ENCODE peak calls at places on chromosome 7, in nine cellular contexts. One of them, this sample, is unnamed.

GRCh38 chr7:14073988-14074387 is 84.5 kb upstream of the ETV1 start:
- DNase-seq in cardiac fibroblast: no peak
- DNase-seq in astrocyte of the spinal cord: no peak
- DNase-seq in A549: no peak
- DNase-seq in mesothelial cell of epicardium: no peak
- DNase-seq in body of pancreas: no peak
- DNase-seq in lower lobe of right lung: no peak
- DNase-seq in Calu3: no peak
- DNase-seq in uterus: no peak
- DNase-seq in this sample: no peak

GRCh38 chr7:4189151-4189570 is 492.9 kb upstream of the FOXK1 start:
- DNase-seq in cardiac fibroblast: peak
- DNase-seq in body of pancreas: peak
- DNase-seq in mesothelial cell of epicardium: no peak
- DNase-seq in Calu3: peak
- DNase-seq in A549: no peak
- DNase-seq in lower lobe of right lung: peak
- DNase-seq in uterus: peak
- DNase-seq in astrocyte of the spinal cord: peak
- DNase-seq in this sample: no peak

GRCh38 chr7:79781716-79782115 is 328.2 kb upstream of the MAGI2 start:
- DNase-seq in lower lobe of right lung: no peak
- DNase-seq in cardiac fibroblast: peak
- DNase-seq in body of pancreas: no peak
- DNase-seq in mesothelial cell of epicardium: no peak
- DNase-seq in astrocyte of the spinal cord: no peak
- DNase-seq in A549: no peak
- DNase-seq in uterus: no peak
- DNase-seq in Calu3: no peak
- DNase-seq in this sample: no peak

GRCh38 chr7:117706191-117706590 is 167.1 kb downstream of the CTTNBP2 start:
- DNase-seq in cardiac fibroblast: no peak
- DNase-seq in uterus: no peak
- DNase-seq in lower lobe of right lung: no peak
- DNase-seq in astrocyte of the spinal cord: no peak
- DNase-seq in mesothelial cell of epicardium: no peak
- DNase-seq in A549: no peak
- DNase-seq in body of pancreas: no peak
- DNase-seq in Calu3: no peak
- DNase-seq in this sample: no peak

GRCh38 chr7:76220185-76221057 is 18.7 kb downstream of the SRRM3 start:
- DNase-seq in body of pancreas: peak
- DNase-seq in lower lobe of right lung: no peak
- DNase-seq in astrocyte of the spinal cord: peak
- DNase-seq in cardiac fibroblast: peak
- DNase-seq in Calu3: peak
- DNase-seq in uterus: no peak
- DNase-seq in A549: no peak
- DNase-seq in mesothelial cell of epicardium: peak
- DNase-seq in this sample: no peak

GRCh38 chr7:30468041-30468440 is 10.5 kb downstream of the NOD1 start:
- DNase-seq in mesothelial cell of epicardium: no peak
- DNase-seq in body of pancreas: no peak
- DNase-seq in uterus: no peak
- DNase-seq in lower lobe of right lung: no peak
- DNase-seq in A549: no peak
- DNase-seq in astrocyte of the spinal cord: no peak
- DNase-seq in Calu3: no peak
- DNase-seq in cardiac fibroblast: no peak
- DNase-seq in this sample: peak

GRCh38 chr7:44595934-44596635 is 10.3 kb upstream of the OGDH start:
- DNase-seq in Calu3: no peak
- DNase-seq in mesothelial cell of epicardium: no peak
- DNase-seq in lower lobe of right lung: no peak
- DNase-seq in uterus: no peak
- DNase-seq in body of pancreas: no peak
- DNase-seq in cardiac fibroblast: peak
- DNase-seq in astrocyte of the spinal cord: no peak
- DNase-seq in A549: no peak
- DNase-seq in this sample: no peak

GRCh38 chr7:131683536-131684125 is 127.2 kb upstream of the PODXL start:
- DNase-seq in Calu3: no peak
- DNase-seq in body of pancreas: no peak
- DNase-seq in mesothelial cell of epicardium: no peak
- DNase-seq in cardiac fibroblast: no peak
- DNase-seq in lower lobe of right lung: no peak
- DNase-seq in astrocyte of the spinal cord: no peak
- DNase-seq in A549: no peak
- DNase-seq in uterus: no peak
- DNase-seq in this sample: no peak

GRCh38 chr7:127348247-127348631 is 44.3 kb downstream of the ZNF800 start:
- DNase-seq in Calu3: no peak
- DNase-seq in body of pancreas: no peak
- DNase-seq in lower lobe of right lung: no peak
- DNase-seq in mesothelial cell of epicardium: no peak
- DNase-seq in A549: no peak
- DNase-seq in astrocyte of the spinal cord: peak
- DNase-seq in cardiac fibroblast: no peak
- DNase-seq in uterus: no peak
- DNase-seq in this sample: no peak

GRCh38 chr7:127350586-127350985 is 41.9 kb downstream of the ZNF800 start:
- DNase-seq in uterus: no peak
- DNase-seq in astrocyte of the spinal cord: no peak
- DNase-seq in lower lobe of right lung: no peak
- DNase-seq in mesothelial cell of epicardium: no peak
- DNase-seq in A549: no peak
- DNase-seq in Calu3: no peak
- DNase-seq in body of pancreas: no peak
- DNase-seq in cardiac fibroblast: no peak
- DNase-seq in this sample: no peak

GRCh38 chr7:127346575-127347256 is 45.8 kb downstream of the ZNF800 start:
- DNase-seq in Calu3: no peak
- DNase-seq in uterus: no peak
- DNase-seq in A549: no peak
- DNase-seq in cardiac fibroblast: no peak
- DNase-seq in mesothelial cell of epicardium: no peak
- DNase-seq in astrocyte of the spinal cord: no peak
- DNase-seq in lower lobe of right lung: no peak
- DNase-seq in body of pancreas: no peak
- DNase-seq in this sample: no peak

GRCh38 chr7:127349881-127350280 is 42.6 kb downstream of the ZNF800 start:
- DNase-seq in lower lobe of right lung: no peak
- DNase-seq in body of pancreas: no peak
- DNase-seq in mesothelial cell of epicardium: no peak
- DNase-seq in uterus: no peak
- DNase-seq in cardiac fibroblast: no peak
- DNase-seq in Calu3: no peak
- DNase-seq in A549: no peak
- DNase-seq in astrocyte of the spinal cord: no peak
- DNase-seq in this sample: no peak

DNA sequence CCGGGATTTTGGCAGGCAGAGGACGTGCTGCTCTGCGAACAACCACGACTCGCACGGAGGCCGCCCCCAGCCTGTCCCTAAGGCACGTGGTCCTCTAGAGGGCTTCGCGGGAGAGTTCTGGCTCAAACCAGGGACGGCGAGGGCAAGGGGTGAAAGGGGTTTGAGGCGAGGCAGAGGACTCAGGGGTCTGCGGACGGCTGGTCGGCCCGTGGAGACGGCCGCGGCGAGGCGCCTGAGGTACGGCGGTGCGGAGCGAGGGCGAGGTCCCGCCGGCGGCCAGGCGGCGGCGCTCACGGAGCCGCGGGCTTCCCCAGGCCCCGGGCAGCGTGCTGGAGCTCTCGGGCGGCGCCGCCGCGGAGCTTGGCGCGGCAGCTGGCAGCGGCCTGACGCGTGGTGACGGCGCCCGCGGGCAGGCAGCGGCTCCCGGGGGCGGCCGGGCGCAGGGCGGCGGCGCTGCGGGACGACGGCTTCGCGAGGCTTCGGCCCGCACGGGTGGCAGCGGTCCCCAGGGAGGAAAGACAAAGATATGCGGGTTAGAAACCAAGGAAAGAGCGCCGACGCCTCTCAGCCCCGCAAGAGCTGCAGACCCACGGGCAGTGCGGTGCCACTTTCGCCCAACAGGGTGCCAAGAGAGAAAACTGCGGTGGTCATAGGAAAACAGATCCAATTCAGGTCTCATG is 44.8 kb downstream of the ZNF800 start:
- DNase-seq in uterus: peak
- DNase-seq in astrocyte of the spinal cord: peak
- DNase-seq in cardiac fibroblast: peak
- DNase-seq in mesothelial cell of epicardium: peak
- DNase-seq in Calu3: peak
- DNase-seq in lower lobe of right lung: peak
- DNase-seq in body of pancreas: peak
- DNase-seq in A549: peak
- DNase-seq in this sample: no peak
- TF ChIP-seq CTCF in uterus: peak
- TF ChIP-seq CTCF in astrocyte of the spinal cord: peak
- TF ChIP-seq CTCF in cardiac fibroblast: no peak
- TF ChIP-seq CTCF in mesothelial cell of epicardium: peak
- TF ChIP-seq CTCF in Calu3: peak
- TF ChIP-seq CTCF in lower lobe of right lung: peak
- TF ChIP-seq CTCF in body of pancreas: peak
- TF ChIP-seq CTCF in A549: peak
- TF ChIP-seq CTCF in this sample: no peak

GRCh38 chr7:150428671-150429451 is 21.6 kb upstream of the GIMAP8 start:
- DNase-seq in astrocyte of the spinal cord: peak
- DNase-seq in mesothelial cell of epicardium: no peak
- DNase-seq in lower lobe of right lung: no peak
- DNase-seq in uterus: peak
- DNase-seq in cardiac fibroblast: peak
- DNase-seq in body of pancreas: peak
- DNase-seq in A549: peak
- DNase-seq in Calu3: peak
- DNase-seq in this sample: no peak
- TF ChIP-seq CTCF in astrocyte of the spinal cord: peak
- TF ChIP-seq CTCF in mesothelial cell of epicardium: no peak
- TF ChIP-seq CTCF in lower lobe of right lung: no peak
- TF ChIP-seq CTCF in uterus: no peak
- TF ChIP-seq CTCF in cardiac fibroblast: no peak
- TF ChIP-seq CTCF in body of pancreas: no peak
- TF ChIP-seq CTCF in A549: no peak
- TF ChIP-seq CTCF in Calu3: no peak
- TF ChIP-seq CTCF in this sample: no peak

GRCh38 chr7:12321248-12321647 is 82.4 kb downstream of the VWDE start:
- DNase-seq in uterus: no peak
- DNase-seq in body of pancreas: no peak
- DNase-seq in A549: no peak
- DNase-seq in astrocyte of the spinal cord: no peak
- DNase-seq in Calu3: no peak
- DNase-seq in mesothelial cell of epicardium: no peak
- DNase-seq in lower lobe of right lung: no peak
- DNase-seq in cardiac fibroblast: peak
- DNase-seq in this sample: no peak

GRCh38 chr7:12322903-12323300 is 80.8 kb downstream of the VWDE start:
- DNase-seq in Calu3: no peak
- DNase-seq in body of pancreas: no peak
- DNase-seq in A549: no peak
- DNase-seq in astrocyte of the spinal cord: no peak
- DNase-seq in cardiac fibroblast: no peak
- DNase-seq in mesothelial cell of epicardium: no peak
- DNase-seq in uterus: no peak
- DNase-seq in lower lobe of right lung: no peak
- DNase-seq in this sample: no peak

GRCh38 chr7:12323415-12323814 is 80.2 kb downstream of the VWDE start:
- DNase-seq in astrocyte of the spinal cord: no peak
- DNase-seq in body of pancreas: no peak
- DNase-seq in uterus: no peak
- DNase-seq in lower lobe of right lung: no peak
- DNase-seq in Calu3: no peak
- DNase-seq in mesothelial cell of epicardium: no peak
- DNase-seq in A549: no peak
- DNase-seq in cardiac fibroblast: no peak
- DNase-seq in this sample: no peak

GRCh38 chr7:12320241-12320640 is 83.4 kb downstream of the VWDE start:
- DNase-seq in body of pancreas: no peak
- DNase-seq in Calu3: no peak
- DNase-seq in lower lobe of right lung: no peak
- DNase-seq in cardiac fibroblast: no peak
- DNase-seq in A549: no peak
- DNase-seq in uterus: no peak
- DNase-seq in astrocyte of the spinal cord: no peak
- DNase-seq in mesothelial cell of epicardium: no peak
- DNase-seq in this sample: no peak

GRCh38 chr7:12322287-12322902 is 81.3 kb downstream of the VWDE start:
- DNase-seq in mesothelial cell of epicardium: no peak
- DNase-seq in Calu3: peak
- DNase-seq in body of pancreas: no peak
- DNase-seq in lower lobe of right lung: no peak
- DNase-seq in A549: no peak
- DNase-seq in cardiac fibroblast: peak
- DNase-seq in astrocyte of the spinal cord: peak
- DNase-seq in uterus: no peak
- DNase-seq in this sample: peak
- TF ChIP-seq CTCF in mesothelial cell of epicardium: peak
- TF ChIP-seq CTCF in Calu3: peak
- TF ChIP-seq CTCF in body of pancreas: peak
- TF ChIP-seq CTCF in lower lobe of right lung: peak
- TF ChIP-seq CTCF in A549: peak
- TF ChIP-seq CTCF in cardiac fibroblast: peak
- TF ChIP-seq CTCF in astrocyte of the spinal cord: peak
- TF ChIP-seq CTCF in uterus: peak
- TF ChIP-seq CTCF in this sample: peak

GRCh38 chr7:1124164-1124563 is 35.8 kb downstream of the ZFAND2A start:
- DNase-seq in body of pancreas: no peak
- DNase-seq in cardiac fibroblast: no peak
- DNase-seq in uterus: no peak
- DNase-seq in mesothelial cell of epicardium: no peak
- DNase-seq in astrocyte of the spinal cord: peak
- DNase-seq in A549: no peak
- DNase-seq in Calu3: no peak
- DNase-seq in lower lobe of right lung: peak
- DNase-seq in this sample: no peak

GRCh38 chr7:1125603-1125969 is 34.4 kb downstream of the ZFAND2A start:
- DNase-seq in cardiac fibroblast: no peak
- DNase-seq in A549: no peak
- DNase-seq in body of pancreas: no peak
- DNase-seq in Calu3: no peak
- DNase-seq in astrocyte of the spinal cord: no peak
- DNase-seq in lower lobe of right lung: peak
- DNase-seq in uterus: no peak
- DNase-seq in mesothelial cell of epicardium: no peak
- DNase-seq in this sample: no peak

GRCh38 chr7:1127001-1127400 is 33.0 kb downstream of the ZFAND2A start:
- DNase-seq in astrocyte of the spinal cord: no peak
- DNase-seq in A549: no peak
- DNase-seq in body of pancreas: no peak
- DNase-seq in mesothelial cell of epicardium: no peak
- DNase-seq in lower lobe of right lung: peak
- DNase-seq in cardiac fibroblast: no peak
- DNase-seq in uterus: no peak
- DNase-seq in Calu3: no peak
- DNase-seq in this sample: no peak

GRCh38 chr7:1123721-1124120 is 35.8 kb downstream of the GPER1 start:
- DNase-seq in lower lobe of right lung: peak
- DNase-seq in uterus: peak
- DNase-seq in mesothelial cell of epicardium: no peak
- DNase-seq in A549: peak
- DNase-seq in Calu3: no peak
- DNase-seq in body of pancreas: peak
- DNase-seq in astrocyte of the spinal cord: peak
- DNase-seq in cardiac fibroblast: peak
- DNase-seq in this sample: no peak

DNA sequence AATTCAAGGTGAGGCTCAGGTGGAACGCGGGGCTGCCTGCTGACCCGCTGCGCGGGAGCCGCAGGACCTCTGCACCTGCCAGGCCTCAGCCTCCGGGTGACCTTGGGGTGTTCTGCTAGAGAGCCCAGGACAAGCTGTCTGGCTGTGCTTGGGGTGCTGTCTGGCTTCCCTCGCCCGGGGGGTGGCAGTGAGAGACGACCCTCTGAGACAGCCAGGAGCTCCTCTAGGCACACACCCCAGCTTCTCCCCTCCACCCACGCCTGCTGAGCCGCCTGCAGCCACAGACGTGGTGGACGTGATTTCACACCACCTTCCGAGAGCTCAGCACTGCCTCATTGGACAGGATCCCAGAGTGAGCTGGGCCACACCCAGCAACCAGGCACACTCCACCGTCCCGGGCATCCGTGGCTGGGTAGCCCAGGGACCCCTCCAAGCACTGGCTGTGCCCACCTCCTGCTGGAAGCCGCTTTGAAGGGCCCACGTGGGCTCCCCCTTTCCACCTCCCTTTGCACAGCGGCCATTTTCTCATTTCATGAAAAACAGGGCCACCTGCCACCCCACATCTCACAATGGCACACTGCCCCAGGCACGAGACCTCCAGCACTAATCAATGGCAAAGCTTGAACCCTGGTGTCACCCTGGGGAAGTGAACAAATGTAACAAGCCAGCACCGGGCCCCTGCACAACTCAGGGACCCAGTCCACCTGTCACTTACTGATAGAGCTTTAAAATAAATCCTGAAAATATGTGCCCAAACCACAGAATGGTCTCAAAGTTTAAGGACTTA is 35.0 kb downstream of the ZFAND2A start:
- DNase-seq in cardiac fibroblast: peak
- DNase-seq in lower lobe of right lung: peak
- DNase-seq in astrocyte of the spinal cord: no peak
- DNase-seq in A549: no peak
- DNase-seq in uterus: no peak
- DNase-seq in mesothelial cell of epicardium: no peak
- DNase-seq in body of pancreas: no peak
- DNase-seq in Calu3: no peak
- DNase-seq in this sample: no peak
- TF ChIP-seq CTCF in cardiac fibroblast: no peak
- TF ChIP-seq CTCF in lower lobe of right lung: no peak
- TF ChIP-seq CTCF in astrocyte of the spinal cord: no peak
- TF ChIP-seq CTCF in A549: no peak
- TF ChIP-seq CTCF in uterus: no peak
- TF ChIP-seq CTCF in mesothelial cell of epicardium: no peak
- TF ChIP-seq CTCF in body of pancreas: no peak
- TF ChIP-seq CTCF in Calu3: no peak
- TF ChIP-seq CTCF in this sample: no peak

This sample was measured in OCI-LY7.